ENCODE peak calls at places on chromosomes 1 and 21, in four cellular contexts. Z is NB4, N is psoas muscle, B is stomach. C is an unnamed sample.

GRCh38 chr1:3543076-3544049 is 67.9 kb downstream of the MEGF6 start:
- DNase-seq in Z (no peak), N (no peak), B (no peak), C (no peak)

GRCh38 chr1:11620924-11621323 is 33.3 kb downstream of the FBXO2 start:
- DNase-seq in Z (no peak), N (no peak), B (no peak), C (no peak)

GRCh38 chr1:53062731-53063591 is 948 bp downstream of the PODN start:
- DNase-seq in B (no peak), N (no peak), Z (no peak), C (no peak)

GRCh38 chr1:51555866-51556619 is 37.0 kb upstream of the EPS15 start:
- DNase-seq in B (no peak), Z (no peak), N (no peak), C (no peak)

GRCh38 chr1:9960705-9961562 is 17.7 kb downstream of the NMNAT1 start:
- DNase-seq in B (no peak), N (no peak), Z (peak; percentile 26), C (no peak)

GRCh38 chr1:231337043-231337471 is 595 bp downstream of the EXOC8 start:
- DNase-seq in B (no peak), Z (no peak), N (no peak), C (no peak)

GRCh38 chr1:111605553-111605952 is 14.0 kb upstream of the RAP1A start:
- DNase-seq in B (no peak), Z (peak; percentile 44), N (peak; percentile 79), C (no peak)

GRCh38 chr1:28900562-28900961 is 13.8 kb upstream of the EPB41 start:
- DNase-seq in Z (no peak), B (no peak), N (no peak), C (no peak)

GRCh38 chr1:68831281-68831680 is 334.4 kb upstream of the DEPDC1 start:
- DNase-seq in N (no peak), Z (no peak), B (no peak), C (no peak)

GRCh38 chr1:52032785-52033131 is 852 bp downstream of the KTI12 start:
- DNase-seq in Z (peak; percentile 89), N (peak; percentile 67), B (peak; percentile 44), C (no peak)

GRCh38 chr1:223019236-223019635 is 123.8 kb downstream of the TLR5 start:
- DNase-seq in N (no peak), B (no peak), Z (no peak), C (no peak)

GRCh38 chr1:223020770-223021169 is 122.3 kb downstream of the TLR5 start:
- DNase-seq in N (no peak), B (no peak), Z (no peak), C (no peak)

GRCh38 chr1:223018534-223018933 is 124.5 kb downstream of the TLR5 start:
- DNase-seq in N (no peak), Z (no peak), B (no peak), C (no peak)

GRCh38 chr1:223022641-223023473 is 120.2 kb downstream of the TLR5 start:
- DNase-seq in N (no peak), B (no peak), Z (no peak), C (no peak)

DNA sequence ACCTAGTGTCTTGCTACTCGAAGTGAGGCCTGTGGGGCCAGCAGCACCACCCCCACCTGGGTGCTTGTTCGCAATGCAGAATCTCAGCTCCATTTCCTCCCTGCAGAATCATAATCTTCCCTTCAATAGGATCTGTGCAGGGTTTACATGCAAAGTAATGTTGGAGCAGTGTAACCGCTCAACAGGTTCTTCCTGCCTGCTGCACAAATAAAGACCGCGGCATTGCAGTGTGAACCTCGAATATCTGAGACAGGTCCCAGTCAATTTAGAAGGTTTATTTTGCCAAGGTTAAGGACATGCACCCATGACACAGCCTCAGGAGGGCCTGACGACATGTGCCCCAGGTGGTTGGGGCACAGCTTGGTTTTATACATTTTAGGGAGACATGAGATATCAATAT is 119.2 kb downstream of the TLR5 start:
- DNase-seq in N (no peak), B (no peak), Z (no peak), C (no peak)
- H3K4me3 ChIP-seq in N (no peak overlapping the region), B (no peak overlapping the region), Z (no peak overlapping the region), C (no peak overlapping the region)

GRCh38 chr1:2514863-2515762 is 11.3 kb downstream of the PANK4 start:
- DNase-seq in B (no peak), Z (no peak), N (no peak), C (no peak)
- TF ChIP-seq CTCF in B (no peak), Z (no peak), N (no peak), C (no peak)

DNA sequence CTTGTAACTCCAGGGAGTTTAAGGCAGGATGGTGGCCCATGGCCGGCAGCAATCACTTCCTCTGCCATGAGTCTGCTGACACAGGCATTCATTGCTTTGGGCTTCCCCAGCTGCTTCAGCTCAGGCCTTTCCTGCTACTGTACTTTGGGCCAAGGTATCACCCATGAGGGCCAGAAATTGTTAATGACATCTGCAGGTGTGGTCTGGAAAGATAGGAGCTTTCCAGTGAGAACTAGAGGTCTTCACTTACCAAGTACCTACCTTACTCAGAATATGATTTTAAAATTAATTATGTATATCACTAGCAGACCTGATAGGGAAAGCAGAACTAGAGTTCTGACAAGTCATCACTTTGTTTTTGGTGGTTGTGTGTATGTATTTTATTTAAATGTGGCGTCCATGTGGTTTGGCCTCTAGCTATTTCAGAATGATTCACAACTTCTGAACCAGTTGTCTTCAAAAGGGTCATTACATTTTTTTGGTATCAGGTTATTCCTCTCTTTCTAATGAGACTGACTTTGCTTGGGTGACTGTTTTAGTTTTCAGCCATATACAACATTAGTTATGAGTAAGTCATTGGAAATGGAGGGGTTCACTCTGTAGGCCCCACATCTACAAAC is 2.7 kb downstream of the RGL1 start:
- DNase-seq in B (no peak), N (no peak), Z (no peak), C (no peak)
- H3K4me3 ChIP-seq in B (no peak overlapping the region), N (peak overlapping the region; percentile 71), Z (no peak overlapping the region), C (no peak overlapping the region)

GRCh38 chr1:17335821-17336718 is 28.1 kb downstream of the PADI4 start:
- DNase-seq in B (peak; percentile 69), N (peak; percentile 79), Z (peak; percentile 76), C (peak; percentile 7)

GRCh38 chr1:17340358-17340757 is 31.6 kb upstream of the PADI6 start:
- DNase-seq in Z (no peak), N (no peak), B (no peak), C (no peak)

GRCh38 chr1:17339521-17339920 is 31.5 kb downstream of the PADI4 start:
- DNase-seq in N (no peak), Z (no peak), B (no peak), C (no peak)

GRCh38 chr1:17342014-17342441 is 30.0 kb upstream of the PADI6 start:
- DNase-seq in N (no peak), Z (no peak), B (no peak), C (no peak)

GRCh38 chr1:17338706-17339493 is 30.9 kb downstream of the PADI4 start:
- DNase-seq in Z (no peak), N (no peak), B (no peak), C (no peak)
- TF ChIP-seq CTCF in Z (no peak), N (no peak), B (no peak), C (no peak)

DNA sequence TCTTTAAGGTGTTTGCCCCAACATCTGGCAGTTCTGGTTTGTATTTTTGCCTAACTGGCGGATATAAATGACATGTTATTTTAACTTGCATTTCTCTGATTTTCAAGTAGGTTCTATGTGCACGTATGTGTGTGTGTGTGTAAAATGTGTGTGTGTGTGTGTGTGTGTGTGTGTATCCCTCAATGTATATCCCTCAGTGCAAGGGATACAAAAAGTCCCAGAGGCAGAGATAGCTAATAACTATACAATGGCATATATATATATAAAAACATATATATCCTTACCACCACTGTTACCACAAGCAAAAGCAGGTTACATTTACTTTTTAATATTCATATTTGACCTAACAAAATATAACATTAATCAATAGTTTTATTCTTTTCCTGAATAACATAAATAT is 95.0 kb upstream of the NR5A2 start:
- DNase-seq in Z (no peak), N (no peak), B (no peak), C (no peak)
- H3K4me3 ChIP-seq in Z (peak overlapping the region; percentile 70), N (no peak overlapping the region), B (no peak overlapping the region), C (no peak overlapping the region)

GRCh38 chr21:22125581-22125980 is 1127.4 kb downstream of the NCAM2 start:
- DNase-seq in N (no peak), Z (no peak), B (no peak), C (no peak)

GRCh38 chr21:22115746-22116145 is 1117.5 kb downstream of the NCAM2 start:
- DNase-seq in N (no peak), Z (no peak), B (no peak), C (peak; percentile 83)

DNA sequence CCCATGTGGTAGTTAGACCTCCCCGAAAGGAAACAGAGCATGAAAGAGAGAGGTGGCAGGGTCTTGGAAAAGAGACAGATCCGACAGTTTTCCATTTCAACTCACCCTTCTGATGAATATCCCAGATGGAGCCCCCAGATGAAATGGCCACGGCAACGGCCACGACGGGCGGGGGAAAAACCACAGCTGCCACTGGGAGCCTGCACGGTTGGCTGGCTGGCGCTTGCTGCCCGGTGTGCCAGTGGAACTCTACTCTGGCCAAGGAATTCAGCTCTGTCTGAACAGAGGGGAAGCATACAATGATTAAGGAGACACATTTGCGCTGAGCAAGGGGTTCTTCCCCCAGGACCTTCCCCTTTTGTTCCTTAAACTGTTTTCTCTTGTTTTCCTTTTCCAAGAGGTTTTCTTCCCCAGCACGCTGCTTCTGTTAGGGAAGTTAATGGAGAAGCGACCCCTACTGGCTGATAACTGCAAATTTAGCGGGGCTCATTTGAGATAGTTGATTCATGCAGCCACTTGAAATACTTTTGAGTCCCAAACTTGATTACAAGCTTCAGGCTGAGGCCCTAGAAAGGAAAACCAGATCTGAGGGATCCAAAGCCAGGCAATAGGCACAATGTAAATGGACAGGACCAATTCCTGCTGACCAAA is 1122.5 kb downstream of the NCAM2 start:
- DNase-seq in N (no peak), B (no peak), Z (peak; percentile 30), C (no peak)
- TF ChIP-seq CTCF in N (no peak), B (no peak), Z (peak; percentile 62), C (no peak)

GRCh38 chr1:89844236-89844807 is 23.5 kb downstream of the LRRC8D start:
- DNase-seq in N (no peak), B (no peak), Z (no peak), C (no peak)

GRCh38 chr1:89843279-89844121 is 22.7 kb downstream of the LRRC8D start:
- DNase-seq in N (peak; percentile 81), B (peak; percentile 72), Z (peak; percentile 89), C (no peak)

GRCh38 chr1:89844860-89845259 is 24.0 kb downstream of the LRRC8D start:
- DNase-seq in B (no peak), N (no peak), Z (no peak), C (no peak)

GRCh38 chr1:89841507-89841906 is 20.7 kb downstream of the LRRC8D start:
- DNase-seq in B (no peak), Z (no peak), N (no peak), C (no peak)

GRCh38 chr1:89842547-89843278 is 21.9 kb downstream of the LRRC8D start:
- DNase-seq in N (no peak), B (no peak), Z (peak; percentile 30), C (no peak)
- H3K4me3 ChIP-seq in N (peak overlapping the region; percentile 90), B (peak overlapping the region; percentile 79), Z (peak overlapping the region; percentile 59), C (no peak overlapping the region)

GRCh38 chr1:195939844-195940243 is 668.4 kb downstream of the KCNT2 start:
- DNase-seq in B (no peak), N (no peak), Z (no peak), C (peak; percentile 2)
- TF ChIP-seq CTCF in B (no peak), N (no peak), Z (no peak), C (peak; percentile 67)

GRCh38 chr1:58968360-58968952 is 184.6 kb upstream of the JUN start:
- DNase-seq in N (peak; percentile 93), B (peak; percentile 87), Z (no peak), C (peak; percentile 88)
- H3K4me3 ChIP-seq in N (peak overlapping the region; percentile 23), B (no peak overlapping the region), Z (no peak overlapping the region), C (no peak overlapping the region)